ENCODE peak calls at places on chromosome 11, in four cellular contexts. C is RWPE1; K is T-helper 22 cell; J is stimulated activated CD8-positive, alpha-beta memory T cell treated with anti-CD3 and anti-CD28 coated beads, Interleukin-15, amount 100 ng/mL, for 1 hour. P is an unnamed sample.

GRCh38 chr11:63764201-63764711 is 4.3 kb downstream of the ZFTA start:
- DNase-seq in C (no peak), K (no peak), J (no peak), P (no peak)

GRCh38 chr11:134361241-134361640 is 29.5 kb downstream of the GLB1L2 start:
- DNase-seq in C (no peak), J (no peak), K (no peak), P (no peak)

GRCh38 chr11:74257934-74258553 is 53.4 kb downstream of the P4HA3 start:
- DNase-seq in K (no peak), J (no peak), C (no peak), P (no peak)

GRCh38 chr11:119030329-119031047 is at the start of gene SLC37A4:
- DNase-seq in K (peak), C (peak), J (peak), P (peak)

GRCh38 chr11:86495341-86495740 is 120.7 kb downstream of the CCDC81 start:
- DNase-seq in J (no peak), K (no peak), C (no peak), P (no peak)

GRCh38 chr11:128726464-128727139 is 32.7 kb downstream of the FLI1 start:
- DNase-seq in J (no peak), C (no peak), K (peak), P (peak)

GRCh38 chr11:96088914-96089313 is 165.0 kb upstream of the MTMR2 start:
- DNase-seq in K (no peak), C (no peak), J (no peak), P (no peak)

GRCh38 chr11:69022268-69022667 is 9.2 kb upstream of the MRGPRF start:
- DNase-seq in K (no peak), C (no peak), J (no peak), P (no peak)

GRCh38 chr11:116145187-116145865 is 627.5 kb downstream of the BUD13 start:
- DNase-seq in J (no peak), K (no peak), C (no peak), P (no peak)

GRCh38 chr11:93984205-93984586 is 37.0 kb upstream of the HEPHL1 start:
- DNase-seq in C (no peak), K (no peak), J (no peak), P (no peak)

GRCh38 chr11:13339196-13340153 is 61.9 kb downstream of the BMAL1 start:
- DNase-seq in K (peak), J (no peak), C (peak), P (peak)

GRCh38 chr11:95345243-95345642 is 114.2 kb upstream of the SESN3 start:
- DNase-seq in C (peak), J (no peak), K (no peak), P (no peak)

GRCh38 chr11:65884716-65885092 is 3.6 kb downstream of the FIBP start:
- DNase-seq in C (peak), K (peak), J (peak), P (peak)

GRCh38 chr11:125423247-125423849 is 72.7 kb downstream of the FEZ1 start:
- DNase-seq in J (no peak), C (no peak), K (no peak), P (no peak)

GRCh38 chr11:91293119-91293518 is 931.5 kb upstream of the FAT3 start:
- DNase-seq in K (no peak), J (no peak), C (no peak), P (no peak)

GRCh38 chr11:44516688-44517301 is 48.7 kb upstream of the CD82 start:
- DNase-seq in C (no peak), J (no peak), K (no peak), P (no peak)

GRCh38 chr11:17974246-17974645 is 38.6 kb downstream of the SERGEF start:
- DNase-seq in C (no peak), K (no peak), J (no peak), P (no peak)

GRCh38 chr11:18650859-18651557 is 16.9 kb upstream of the SPTY2D1 start:
- DNase-seq in C (no peak), J (no peak), K (no peak), P (peak)

GRCh38 chr11:76787911-76788596 is 4.9 kb downstream of the TSKU start:
- DNase-seq in K (no peak), J (no peak), C (peak), P (no peak)

GRCh38 chr11:86483591-86484163 is 109.0 kb downstream of the CCDC81 start:
- DNase-seq in J (no peak), C (no peak), K (no peak), P (no peak)

GRCh38 chr11:67583319-67584204 is at the start of gene GSTP1:
- DNase-seq in K (peak), C (peak), J (peak), P (peak)

GRCh38 chr11:2387266-2387982 is 10.3 kb downstream of the CD81 start:
- DNase-seq in K (no peak), C (no peak), J (no peak), P (no peak)